ENCODE peak calls at places on chromosomes 4 and X, in six cellular contexts. M is progenitor cell of endocrine pancreas; T is nucleus accumbens; Q is NCI-H1092 treated with DMSO at 0.1 percent for 48 hours; F is activated T-cell treated with anti-CD3 and anti-CD28 coated beads, Interleukin-2, amount 50 U/mL, for 72 hours; Y is activated T-helper 1 cell treated with Interleukin-2 at 50 U/mL for 16 hours. H is an unnamed sample.

GRCh38 chr4:78293348-78293747 is 236.2 kb downstream of the FRAS1 start:
- DNase-seq in F (no peak), Q (no peak), M (no peak), Y (no peak), T (no peak), H (no peak)

GRCh38 chr4:83417566-83417965 is 38.1 kb downstream of the HELQ start:
- DNase-seq in Y (no peak), T (no peak), Q (no peak), F (no peak), M (no peak), H (no peak)

GRCh38 chr4:174254613-174255012 is 28.9 kb downstream of the FBXO8 start:
- DNase-seq in Y (no peak), M (no peak), T (no peak), Q (no peak), F (no peak), H (no peak)

GRCh38 chr4:152099061-152099425 is 338.2 kb upstream of the GATB start:
- DNase-seq in Q (no peak), M (no peak), T (no peak), Y (no peak), F (no peak), H (peak)

GRCh38 chr4:42655921-42656735 is 777 bp downstream of the ATP8A1 start:
- DNase-seq in T (peak), Y (peak), Q (peak), M (peak), F (peak), H (no peak)

GRCh38 chrX:9433596-9433995 is 31.3 kb upstream of the TBL1X start:
- DNase-seq in M (no peak), Q (no peak), F (no peak), T (no peak), Y (no peak), H (no peak)

GRCh38 chrX:17692709-17693346 is 44.5 kb upstream of the SCML1 start:
- DNase-seq in T (no peak), Q (peak), M (no peak), Y (no peak), F (no peak), H (no peak)

GRCh38 chr4:165738571-165738970 is 134.5 kb upstream of the TLL1 start:
- DNase-seq in Q (no peak), F (no peak), Y (no peak), M (no peak), T (no peak), H (no peak)

GRCh38 chr4:15006416-15007024 is 4.2 kb downstream of the CPEB2 start:
- DNase-seq in M (no peak), Q (no peak), F (no peak), T (no peak), Y (no peak), H (no peak)

GRCh38 chr4:1510931-1511330 is 104.7 kb upstream of the NKX1-1 start:
- DNase-seq in T (no peak), F (no peak), Y (no peak), M (no peak), Q (no peak), H (no peak)

GRCh38 chr4:1412376-1413220 is 6.4 kb upstream of the NKX1-1 start:
- DNase-seq in Y (no peak), Q (no peak), F (no peak), M (no peak), T (no peak), H (no peak)

GRCh38 chrX:40085714-40086113 is 12.0 kb downstream of the BCOR start:
- DNase-seq in F (no peak), M (no peak), Y (no peak), T (no peak), Q (no peak), H (no peak)

GRCh38 chr4:160877087-160877790 is 1286.6 kb downstream of the FSTL5 start:
- DNase-seq in Q (no peak), M (no peak), T (no peak), F (no peak), Y (no peak), H (no peak)

GRCh38 chr4:105605493-105605892 is 53.1 kb downstream of the ARHGEF38 start:
- DNase-seq in T (no peak), Q (peak), M (no peak), F (no peak), Y (no peak), H (no peak)

GRCh38 chrX:10243056-10243455 is 86.3 kb downstream of the CLCN4 start:
- DNase-seq in T (no peak), F (no peak), Y (no peak), M (no peak), Q (no peak), H (no peak)

GRCh38 chr4:95603393-95603792 is 54.6 kb upstream of the UNC5C start:
- DNase-seq in Y (no peak), T (no peak), M (no peak), F (no peak), Q (no peak), H (no peak)

GRCh38 chr4:65340382-65341109 is 329.7 kb downstream of the EPHA5 start:
- DNase-seq in Q (no peak), T (no peak), Y (no peak), M (no peak), F (no peak), H (no peak)

GRCh38 chrX:18674417-18674787 is 2.5 kb upstream of the RS1 start:
- DNase-seq in Y (no peak), Q (no peak), T (peak), M (peak), F (no peak), H (no peak)

GRCh38 chr4:144903953-144904711 is 193.9 kb downstream of the ANAPC10 start:
- DNase-seq in M (no peak), F (no peak), Y (no peak), Q (no peak), T (no peak), H (no peak)

GRCh38 chr4:121711263-121712000 is 14.7 kb upstream of the ANXA5 start:
- DNase-seq in T (peak), M (peak), Q (no peak), F (peak), Y (no peak), H (peak)

GRCh38 chr4:5232549-5232948 is 181.3 kb downstream of the STK32B start:
- DNase-seq in Q (no peak), F (no peak), Y (no peak), M (no peak), T (no peak), H (no peak)

GRCh38 chrX:48498374-48498809 is 10.4 kb upstream of the PORCN start:
- DNase-seq in F (no peak), T (no peak), M (no peak), Y (no peak), Q (no peak), H (no peak)

GRCh38 chr4:80094191-80094590 is 21.2 kb upstream of the ANTXR2 start:
- DNase-seq in Q (no peak), Y (no peak), F (no peak), M (no peak), T (no peak), H (no peak)

GRCh38 chrX:63350979-63351616 is at the start of gene SPIN4:
- DNase-seq in F (peak), Q (peak), Y (peak), M (peak), T (peak), H (peak)

GRCh38 chrX:13066391-13066790 is 22.0 kb upstream of the FAM9C start:
- DNase-seq in Q (no peak), F (no peak), M (no peak), Y (no peak), T (no peak), H (no peak)

GRCh38 chrX:36908801-36909403 is 99.3 kb upstream of the FAM47C start:
- DNase-seq in F (no peak), Y (no peak), T (no peak), Q (peak), M (no peak), H (no peak)

GRCh38 chrX:1546601-1547275 is 9.8 kb upstream of the P2RY8 start:
- DNase-seq in T (no peak), Y (no peak), F (no peak), Q (no peak), M (no peak), H (peak)

GRCh38 chr4:61224573-61224972 is 24.4 kb downstream of the ADGRL3 start:
- DNase-seq in Q (no peak), Y (no peak), T (peak), F (no peak), M (no peak), H (no peak)

GRCh38 chr4:96136056-96136455 is 296.2 kb downstream of the PDHA2 start:
- DNase-seq in M (no peak), F (no peak), Q (no peak), T (no peak), Y (no peak), H (no peak)

GRCh38 chrX:111483876-111484275 is 27.6 kb upstream of the SERTM2 start:
- DNase-seq in T (no peak), Q (no peak), Y (no peak), M (no peak), F (no peak), H (no peak)